ENCODE peak calls at places on chromosomes 6 and 20, in six cellular contexts. G is occipital lobe, K is DMS79, T is endothelial cell, H is sciatic nerve, V is Kasumi-1. L is an unnamed sample.

GRCh38 chr6:93418448-93419303 is 683 bp downstream of the EPHA7 start:
- DNase-seq in H (peak), K (no peak), T (peak), V (peak), G (peak), L (peak)

GRCh38 chr6:18400831-18401446 is 13.8 kb downstream of the RNF144B start:
- DNase-seq in V (peak), K (no peak), T (no peak), G (no peak), H (no peak), L (no peak)

GRCh38 chr6:160221423-160221822 is 37.2 kb downstream of the SLC22A2 start:
- DNase-seq in G (no peak), H (no peak), K (no peak), T (no peak), V (peak), L (no peak)

GRCh38 chr6:22717906-22718305 is 148.5 kb downstream of the HDGFL1 start:
- DNase-seq in G (no peak), H (no peak), T (no peak), V (no peak), K (peak), L (no peak)

GRCh38 chr20:51826372-51826771 is 24.1 kb upstream of the SALL4 start:
- DNase-seq in K (no peak), G (no peak), V (no peak), H (no peak), T (no peak), L (no peak)

GRCh38 chr6:158972241-158973233 is 27.5 kb downstream of the RSPH3 start:
- DNase-seq in K (peak), V (peak), T (no peak), G (no peak), H (no peak), L (no peak)

GRCh38 chr6:105495515-105495914 is 92.6 kb upstream of the PREP start:
- DNase-seq in H (no peak), T (no peak), V (no peak), G (no peak), K (no peak), L (no peak)

GRCh38 chr20:17666491-17666890 is 15.6 kb downstream of the RRBP1 start:
- DNase-seq in K (no peak), V (no peak), G (no peak), T (no peak), H (no peak), L (no peak)

GRCh38 chr6:3501826-3502505 is 45.1 kb upstream of the SLC22A23 start:
- DNase-seq in V (no peak), K (no peak), T (no peak), G (no peak), H (no peak), L (no peak)

GRCh38 chr6:166604911-166605310 is 18.4 kb upstream of the RAMACL start:
- DNase-seq in T (no peak), H (peak), K (no peak), G (no peak), V (no peak), L (no peak)

GRCh38 chr6:8736046-8736877 is 300.9 kb upstream of the SLC35B3 start:
- DNase-seq in V (no peak), H (no peak), T (no peak), G (no peak), K (no peak), L (no peak)

GRCh38 chr6:167706313-167707109 is 120.2 kb upstream of the AFDN start:
- DNase-seq in T (no peak), V (no peak), K (no peak), G (no peak), H (no peak), L (no peak)

GRCh38 chr6:104218132-104218531 is 641.6 kb downstream of the HACE1 start:
- DNase-seq in V (no peak), T (no peak), K (no peak), H (no peak), G (no peak), L (no peak)